ENCODE peak calls at places on chromosomes 7 and 10, in four cellular contexts. One of them, this sample, is unnamed.

GRCh38 chr10:107169516-107169915 is 5.0 kb upstream of the SORCS1 start:
- DNase-seq in breast epithelium: no peak
- DNase-seq in transverse colon: no peak
- DNase-seq in HFF-Myc: no peak
- DNase-seq in this sample: no peak

GRCh38 chr10:30422981-30423654 is 10.9 kb upstream of the MAP3K8 start:
- DNase-seq in breast epithelium: peak
- DNase-seq in transverse colon: peak
- DNase-seq in HFF-Myc: no peak
- DNase-seq in this sample: no peak

GRCh38 chr7:149414745-149415390 is 46.0 kb downstream of the ZNF777 start:
- DNase-seq in breast epithelium: no peak
- DNase-seq in transverse colon: peak
- DNase-seq in HFF-Myc: peak
- DNase-seq in this sample: peak

GRCh38 chr7:140062118-140062527 is 628 bp downstream of the PARP12 start:
- DNase-seq in breast epithelium: no peak
- DNase-seq in transverse colon: peak
- DNase-seq in HFF-Myc: no peak
- DNase-seq in this sample: no peak

GRCh38 chr7:45662540-45663166 is 88.5 kb downstream of the ADCY1 start:
- DNase-seq in breast epithelium: peak
- DNase-seq in transverse colon: no peak
- DNase-seq in HFF-Myc: no peak
- DNase-seq in this sample: no peak

GRCh38 chr7:139095194-139095659 is 14.3 kb downstream of the ZC3HAV1 start:
- DNase-seq in breast epithelium: no peak
- DNase-seq in transverse colon: peak
- DNase-seq in HFF-Myc: no peak
- DNase-seq in this sample: peak

GRCh38 chr10:72016608-72017310 is 52.6 kb downstream of the CHST3 start:
- DNase-seq in breast epithelium: no peak
- DNase-seq in transverse colon: no peak
- DNase-seq in HFF-Myc: no peak
- DNase-seq in this sample: no peak

GRCh38 chr10:12350925-12351324 is 1.6 kb downstream of the CAMK1D start:
- DNase-seq in breast epithelium: no peak
- DNase-seq in transverse colon: no peak
- DNase-seq in HFF-Myc: no peak
- DNase-seq in this sample: no peak

GRCh38 chr7:145902123-145902522 is 214.5 kb upstream of the CNTNAP2 start:
- DNase-seq in breast epithelium: no peak
- DNase-seq in transverse colon: no peak
- DNase-seq in HFF-Myc: no peak
- DNase-seq in this sample: no peak

GRCh38 chr7:1669954-1670893 is at the start of gene ELFN1:
- DNase-seq in breast epithelium: peak
- DNase-seq in transverse colon: no peak
- DNase-seq in HFF-Myc: no peak
- DNase-seq in this sample: no peak

GRCh38 chr7:4171029-4171786 is 510.9 kb upstream of the FOXK1 start:
- DNase-seq in breast epithelium: no peak
- DNase-seq in transverse colon: no peak
- DNase-seq in HFF-Myc: no peak
- DNase-seq in this sample: no peak

GRCh38 chr7:140059288-140060242 is 3.2 kb downstream of the PARP12 start:
- DNase-seq in breast epithelium: no peak
- DNase-seq in transverse colon: peak
- DNase-seq in HFF-Myc: no peak
- DNase-seq in this sample: no peak

GRCh38 chr7:116211006-116211912 is 920 bp downstream of the TES start:
- DNase-seq in breast epithelium: peak
- DNase-seq in transverse colon: peak
- DNase-seq in HFF-Myc: no peak
- DNase-seq in this sample: peak

GRCh38 chr7:92768501-92769360 is 67.6 kb downstream of the CDK6 start:
- DNase-seq in breast epithelium: no peak
- DNase-seq in transverse colon: no peak
- DNase-seq in HFF-Myc: no peak
- DNase-seq in this sample: peak

GRCh38 chr10:69828115-69828870 is 26.6 kb downstream of the COL13A1 start:
- DNase-seq in breast epithelium: no peak
- DNase-seq in transverse colon: no peak
- DNase-seq in HFF-Myc: no peak
- DNase-seq in this sample: no peak

GRCh38 chr10:93821051-93821772 is 63.5 kb downstream of the LGI1 start:
- DNase-seq in breast epithelium: no peak
- DNase-seq in transverse colon: no peak
- DNase-seq in HFF-Myc: no peak
- DNase-seq in this sample: no peak

GRCh38 chr7:154503962-154504550 is 451.9 kb downstream of the DPP6 start:
- DNase-seq in breast epithelium: no peak
- DNase-seq in transverse colon: no peak
- DNase-seq in HFF-Myc: peak
- DNase-seq in this sample: no peak

GRCh38 chr10:116444527-116445142 is 17.0 kb downstream of the PNLIPRP3 start:
- DNase-seq in breast epithelium: no peak
- DNase-seq in transverse colon: no peak
- DNase-seq in HFF-Myc: peak
- DNase-seq in this sample: no peak

GRCh38 chr10:128579280-128579679 is 453.1 kb upstream of the MKI67 start:
- DNase-seq in breast epithelium: no peak
- DNase-seq in transverse colon: no peak
- DNase-seq in HFF-Myc: no peak
- DNase-seq in this sample: no peak

GRCh38 chr10:14834588-14834987 is 3.2 kb downstream of the CDNF start:
- DNase-seq in breast epithelium: no peak
- DNase-seq in transverse colon: peak
- DNase-seq in HFF-Myc: no peak
- DNase-seq in this sample: no peak

GRCh38 chr10:80050752-80051151 is 27.7 kb upstream of the TMEM254 start:
- DNase-seq in breast epithelium: no peak
- DNase-seq in transverse colon: no peak
- DNase-seq in HFF-Myc: no peak
- DNase-seq in this sample: no peak

GRCh38 chr7:6705959-6706665 is 635 bp downstream of the ZNF12 start:
- DNase-seq in breast epithelium: no peak
- DNase-seq in transverse colon: peak
- DNase-seq in HFF-Myc: no peak
- DNase-seq in this sample: no peak

GRCh38 chr7:2824026-2824677 is 20.0 kb downstream of the GNA12 start:
- DNase-seq in breast epithelium: no peak
- DNase-seq in transverse colon: no peak
- DNase-seq in HFF-Myc: no peak
- DNase-seq in this sample: no peak

GRCh38 chr7:43211693-43212092 is 99.2 kb downstream of the HECW1 start:
- DNase-seq in breast epithelium: no peak
- DNase-seq in transverse colon: no peak
- DNase-seq in HFF-Myc: no peak
- DNase-seq in this sample: no peak

GRCh38 chr10:79377557-79378382 is 30.5 kb downstream of the PPIF start:
- DNase-seq in breast epithelium: no peak
- DNase-seq in transverse colon: no peak
- DNase-seq in HFF-Myc: no peak
- DNase-seq in this sample: no peak

GRCh38 chr7:519429-519973 is at the start of gene PDGFA:
- DNase-seq in breast epithelium: no peak
- DNase-seq in transverse colon: no peak
- DNase-seq in HFF-Myc: no peak
- DNase-seq in this sample: no peak

GRCh38 chr7:44624306-44624705 is 17.9 kb downstream of the OGDH start:
- DNase-seq in breast epithelium: no peak
- DNase-seq in transverse colon: no peak
- DNase-seq in HFF-Myc: no peak
- DNase-seq in this sample: no peak

GRCh38 chr10:87551324-87551723 is 46.6 kb downstream of the MINPP1 start:
- DNase-seq in breast epithelium: no peak
- DNase-seq in transverse colon: no peak
- DNase-seq in HFF-Myc: no peak
- DNase-seq in this sample: no peak

GRCh38 chr10:93235686-93236085 is 162.0 kb downstream of the CYP26A1 start:
- DNase-seq in breast epithelium: no peak
- DNase-seq in transverse colon: no peak
- DNase-seq in HFF-Myc: no peak
- DNase-seq in this sample: no peak

GRCh38 chr7:159028456-159029401 is 115.9 kb downstream of the VIPR2 start:
- DNase-seq in breast epithelium: peak
- DNase-seq in transverse colon: peak
- DNase-seq in HFF-Myc: no peak
- DNase-seq in this sample: no peak

GRCh38 chr7:159032310-159032709 is 112.4 kb downstream of the VIPR2 start:
- DNase-seq in breast epithelium: peak
- DNase-seq in transverse colon: peak
- DNase-seq in HFF-Myc: no peak
- DNase-seq in this sample: no peak

GRCh38 chr7:159031135-159031701 is 113.4 kb downstream of the VIPR2 start:
- DNase-seq in breast epithelium: peak
- DNase-seq in transverse colon: peak
- DNase-seq in HFF-Myc: no peak
- DNase-seq in this sample: no peak

GRCh38 chr7:159031750-159032149 is 112.9 kb downstream of the VIPR2 start:
- DNase-seq in breast epithelium: peak
- DNase-seq in transverse colon: peak
- DNase-seq in HFF-Myc: no peak
- DNase-seq in this sample: no peak

DNA sequence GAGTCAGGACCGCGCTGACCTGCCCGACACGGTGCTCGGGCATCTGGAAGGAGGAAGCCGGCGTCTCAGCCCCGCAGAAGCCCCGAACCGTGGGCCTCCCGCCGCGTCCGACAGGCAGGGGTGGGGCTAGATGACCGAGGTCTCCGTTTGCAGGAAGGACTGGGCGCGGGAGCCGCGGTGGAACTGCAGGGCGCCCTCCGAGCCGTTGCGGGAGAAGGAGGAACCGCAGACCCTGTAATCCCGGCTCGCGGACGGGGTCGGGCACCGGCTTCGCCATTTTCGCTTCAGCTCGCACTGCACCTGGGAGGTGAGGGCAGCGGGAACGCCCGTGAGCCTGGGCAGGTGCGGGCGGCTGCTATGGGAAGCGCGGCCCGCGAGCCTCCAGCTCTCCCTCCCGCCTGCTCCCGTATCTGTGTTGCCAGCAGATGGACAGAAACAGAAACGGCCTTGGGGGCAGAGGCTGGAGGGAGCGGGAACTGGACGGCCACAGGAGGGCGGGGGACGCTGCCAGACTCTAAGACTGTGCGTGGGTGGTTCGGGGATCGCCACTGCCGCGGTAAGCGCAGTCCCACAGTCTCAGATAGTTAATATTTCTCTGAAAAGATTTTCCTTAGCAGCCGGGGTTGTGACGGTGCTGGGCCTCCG is 114.1 kb downstream of the VIPR2 start:
- DNase-seq in breast epithelium: peak
- DNase-seq in transverse colon: peak
- DNase-seq in HFF-Myc: no peak
- DNase-seq in this sample: no peak
- TF ChIP-seq CTCF in breast epithelium: no peak
- TF ChIP-seq CTCF in transverse colon: peak
- TF ChIP-seq CTCF in HFF-Myc: no peak
- TF ChIP-seq CTCF in this sample: no peak

GRCh38 chr7:108384721-108385483 is 71.3 kb downstream of the NRCAM start:
- DNase-seq in breast epithelium: no peak
- DNase-seq in transverse colon: no peak
- DNase-seq in HFF-Myc: no peak
- DNase-seq in this sample: no peak
- TF ChIP-seq CTCF in breast epithelium: no peak
- TF ChIP-seq CTCF in transverse colon: no peak
- TF ChIP-seq CTCF in HFF-Myc: peak
- TF ChIP-seq CTCF in this sample: peak

GRCh38 chr10:45313264-45313873 is 2.0 kb downstream of the OR13A1 start:
- DNase-seq in breast epithelium: no peak
- DNase-seq in transverse colon: no peak
- DNase-seq in HFF-Myc: no peak
- DNase-seq in this sample: no peak

GRCh38 chr10:45308707-45309106 is 6.7 kb downstream of the OR13A1 start:
- DNase-seq in breast epithelium: no peak
- DNase-seq in transverse colon: no peak
- DNase-seq in HFF-Myc: no peak
- DNase-seq in this sample: peak
- TF ChIP-seq CTCF in breast epithelium: no peak
- TF ChIP-seq CTCF in transverse colon: no peak
- TF ChIP-seq CTCF in HFF-Myc: peak
- TF ChIP-seq CTCF in this sample: peak

DNA sequence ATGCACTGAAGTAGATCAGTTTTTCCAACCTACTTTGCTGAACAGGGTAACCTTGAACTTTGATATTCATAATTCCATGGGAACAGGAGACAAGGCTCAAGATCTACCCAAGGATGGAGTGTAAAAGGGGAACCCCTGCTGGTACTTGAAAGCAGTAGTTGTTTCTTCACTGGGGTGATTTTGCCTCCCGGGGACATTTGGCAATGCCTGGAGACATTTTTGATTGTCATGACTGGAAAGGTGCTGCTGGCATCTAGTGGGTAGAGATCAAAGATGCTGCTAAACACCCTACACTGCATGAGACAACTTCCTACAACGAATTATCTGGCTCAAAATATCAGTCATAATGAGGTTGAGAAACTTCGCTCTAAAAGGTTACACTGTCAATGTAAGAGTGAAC is 214.8 kb upstream of the CTBP2 start:
- DNase-seq in breast epithelium: no peak
- DNase-seq in transverse colon: no peak
- DNase-seq in HFF-Myc: no peak
- DNase-seq in this sample: no peak
- TF ChIP-seq CTCF in breast epithelium: no peak
- TF ChIP-seq CTCF in transverse colon: no peak
- TF ChIP-seq CTCF in HFF-Myc: peak
- TF ChIP-seq CTCF in this sample: no peak

GRCh38 chr7:25831901-25832411 is 320.0 kb upstream of the NFE2L3 start:
- DNase-seq in breast epithelium: no peak
- DNase-seq in transverse colon: no peak
- DNase-seq in HFF-Myc: no peak
- DNase-seq in this sample: no peak
- TF ChIP-seq CTCF in breast epithelium: no peak
- TF ChIP-seq CTCF in transverse colon: no peak
- TF ChIP-seq CTCF in HFF-Myc: no peak
- TF ChIP-seq CTCF in this sample: no peak

DNA sequence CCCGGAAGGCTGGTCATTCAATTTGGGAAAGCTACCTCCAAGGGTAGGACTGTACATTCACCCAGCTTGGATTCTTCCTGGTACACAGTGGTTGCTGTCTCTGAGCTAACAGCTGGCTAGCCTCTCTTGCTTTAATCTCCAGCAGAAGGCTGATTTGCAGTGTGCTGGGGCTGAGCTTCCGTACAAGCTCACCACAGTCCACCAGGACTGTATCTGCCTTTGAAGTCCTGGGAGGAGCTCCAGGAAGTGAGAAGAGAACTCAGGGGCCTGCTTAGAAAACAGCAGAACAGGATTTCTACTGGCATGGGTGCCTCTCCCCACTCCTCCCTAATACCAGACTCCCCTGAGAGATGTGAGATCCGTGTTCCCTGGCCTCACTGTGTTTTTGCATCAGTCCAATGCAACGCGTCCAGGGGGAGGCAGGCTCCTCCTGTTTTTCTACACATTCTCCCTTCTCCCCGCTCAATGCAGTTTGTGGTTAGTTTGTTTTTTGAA is 6.6 kb downstream of the AFAP1L2 start:
- DNase-seq in breast epithelium: no peak
- DNase-seq in transverse colon: no peak
- DNase-seq in HFF-Myc: no peak
- DNase-seq in this sample: no peak
- TF ChIP-seq CTCF in breast epithelium: no peak
- TF ChIP-seq CTCF in transverse colon: no peak
- TF ChIP-seq CTCF in HFF-Myc: no peak
- TF ChIP-seq CTCF in this sample: no peak

GRCh38 chr7:83655951-83656556 is 7.1 kb upstream of the SEMA3E start:
- DNase-seq in breast epithelium: no peak
- DNase-seq in transverse colon: peak
- DNase-seq in HFF-Myc: no peak
- DNase-seq in this sample: no peak
- TF ChIP-seq CTCF in breast epithelium: peak
- TF ChIP-seq CTCF in transverse colon: peak
- TF ChIP-seq CTCF in HFF-Myc: peak
- TF ChIP-seq CTCF in this sample: peak